ENCODE peak calls at places on chromosomes 6 and 20, in nine cellular contexts. N is Calu3, W is left lung, Y is GM20000, P is A549, L is fibroblast of the aortic adventitia, O is osteocyte, Z is GM12865, M is nephron progenitor cell. F is an unnamed sample.

GRCh38 chr6:118334634-118335033 is 213.5 kb upstream of the PLN start:
- DNase-seq in M (no peak), L (no peak), O (no peak), N (no peak), Y (no peak), Z (no peak), W (no peak), P (no peak), F (no peak)

GRCh38 chr20:50516180-50516934 is 6.2 kb downstream of the PTPN1 start:
- DNase-seq in Z (peak; percentile 82), P (no peak), N (no peak), M (no peak), L (no peak), O (no peak), W (no peak), Y (peak; percentile 38), F (no peak)

GRCh38 chr6:143609972-143610371 is 67.8 kb upstream of the PHACTR2 start:
- DNase-seq in P (no peak), O (no peak), Y (no peak), W (no peak), Z (no peak), M (no peak), N (no peak), L (no peak), F (no peak)

GRCh38 chr20:5718896-5719595 is 31.2 kb upstream of the SHLD1 start:
- DNase-seq in P (no peak), M (no peak), L (peak; percentile 30), N (no peak), Z (no peak), O (no peak), W (no peak), Y (no peak), F (no peak)

GRCh38 chr6:337782-338464 is 45.6 kb downstream of the DUSP22 start:
- DNase-seq in Y (no peak), L (no peak), M (no peak), P (no peak), Z (no peak), W (no peak), N (no peak), O (no peak), F (no peak)

GRCh38 chr20:58439974-58440767 is 51.1 kb downstream of the VAPB start:
- DNase-seq in M (no peak), Y (no peak), Z (no peak), L (no peak), N (no peak), W (no peak), O (no peak), P (no peak), F (no peak)

GRCh38 chr20:5080384-5080877 is 39.3 kb downstream of the PCNA start:
- DNase-seq in N (no peak), L (peak; percentile 87), Y (no peak), O (no peak), Z (peak; percentile 72), P (peak; percentile 70), W (peak; percentile 84), M (no peak), F (no peak)

GRCh38 chr6:74050921-74051320 is 354.9 kb downstream of the CD109 start:
- DNase-seq in W (no peak), M (no peak), P (no peak), Y (no peak), Z (no peak), O (no peak), N (no peak), L (no peak), F (no peak)

GRCh38 chr6:109349419-109349987 is 32.8 kb downstream of the CD164 start:
- DNase-seq in O (no peak), N (peak; percentile 64), Y (no peak), W (no peak), P (peak; percentile 58), L (peak; percentile 91), Z (no peak), M (no peak), F (peak; percentile 36)

GRCh38 chr6:117288083-117288715 is 22.8 kb downstream of the VGLL2 start:
- DNase-seq in L (no peak), O (no peak), M (no peak), Y (no peak), P (no peak), Z (no peak), N (no peak), W (no peak), F (no peak)

GRCh38 chr6:84596488-84596887 is 167.9 kb downstream of the TBX18 start:
- DNase-seq in Y (no peak), M (no peak), Z (no peak), L (no peak), O (no peak), P (no peak), W (no peak), N (no peak), F (no peak)

GRCh38 chr6:132190815-132191175 is 210.5 kb downstream of the MOXD1 start:
- DNase-seq in O (no peak), L (peak; percentile 81), Z (no peak), Y (no peak), P (no peak), M (no peak), N (no peak), W (no peak), F (no peak)

GRCh38 chr6:33858053-33858475 is 54.3 kb upstream of the MLN start:
- DNase-seq in Z (no peak), M (no peak), Y (no peak), O (no peak), W (no peak), L (no peak), N (no peak), P (no peak), F (no peak)

GRCh38 chr6:12602951-12603710 is 113.4 kb upstream of the PHACTR1 start:
- DNase-seq in Y (peak; percentile 20), L (peak; percentile 95), N (peak; percentile 16), P (peak; percentile 88), M (no peak), Z (peak; percentile 64), W (no peak), O (no peak), F (peak; percentile 23)

DNA sequence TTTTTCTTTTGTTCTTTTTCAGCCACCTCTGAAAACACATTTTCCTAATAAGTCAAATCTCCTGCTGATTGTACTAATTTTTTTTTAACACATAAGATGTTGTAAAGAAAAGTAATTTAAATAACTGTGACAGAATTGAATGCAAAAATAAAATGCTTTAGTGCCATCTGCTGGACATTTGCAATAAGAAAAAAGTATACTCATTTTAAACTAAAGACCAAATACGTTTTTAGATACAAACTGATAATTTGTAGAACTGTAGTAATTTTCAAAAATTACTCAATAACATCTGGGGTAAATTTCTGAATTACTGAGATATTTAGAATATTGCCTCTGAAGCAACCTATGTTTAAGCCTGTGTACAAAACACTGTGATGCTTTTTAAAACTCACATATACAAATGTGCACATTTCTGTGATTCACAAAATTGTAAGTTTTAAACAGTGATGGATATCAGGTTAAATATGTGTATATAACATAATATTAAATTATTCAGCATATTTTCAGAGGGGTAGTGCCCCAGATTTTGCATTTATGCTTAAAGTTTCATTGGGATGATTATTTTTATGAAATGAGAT is 198.7 kb downstream of the RIMS1 start:
- DNase-seq in O (no peak), L (peak; percentile 48), P (no peak), W (no peak), M (no peak), N (no peak), Z (peak; percentile 21), Y (peak; percentile 4), F (no peak)
- TF ChIP-seq CTCF in O (peak; percentile 63), L (peak; percentile 40), P (peak; percentile 48), W (peak; percentile 47), M (peak; percentile 64), N (peak; percentile 35), Z (peak; percentile 26), Y (peak; percentile 4), F (peak; percentile 67)

DNA sequence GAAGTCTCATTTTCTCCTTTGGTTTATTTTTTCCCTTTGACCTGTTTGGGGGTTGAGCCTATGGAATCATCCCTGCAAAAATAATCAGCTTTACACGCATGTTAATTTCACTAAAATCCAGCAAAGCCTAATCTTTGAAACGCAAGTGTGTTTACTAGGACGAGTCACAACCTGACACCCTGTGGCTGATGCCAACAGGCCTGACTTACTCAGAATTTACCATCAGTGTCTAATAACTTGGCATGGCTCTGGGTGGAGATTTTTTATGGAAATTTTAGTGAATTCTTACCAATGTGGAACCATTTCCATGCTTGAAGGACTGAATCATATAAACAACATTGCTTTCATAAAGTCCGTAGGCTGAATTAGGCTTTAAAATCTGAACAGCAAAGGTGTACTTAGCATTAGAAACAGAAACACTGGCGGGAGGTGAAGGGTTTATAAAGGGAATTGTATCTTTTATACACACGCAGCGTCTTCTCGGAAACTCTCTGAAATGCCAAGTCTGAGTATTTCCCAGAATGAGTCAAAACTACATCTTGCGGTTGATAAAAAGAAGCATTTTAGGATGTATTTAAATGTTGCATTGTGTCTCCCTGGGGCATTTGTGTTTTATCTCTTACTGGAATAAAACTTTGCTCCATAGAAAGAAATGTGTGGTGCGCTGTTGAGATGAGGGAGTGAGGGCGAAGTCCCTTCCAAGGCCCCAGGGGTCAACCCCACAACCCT is 81.3 kb downstream of the DACT2 start:
- DNase-seq in M (no peak), Z (no peak), P (no peak), N (no peak), W (no peak), L (no peak), O (no peak), Y (no peak), F (peak; percentile 25)
- TF ChIP-seq CTCF in M (no peak), Z (no peak), P (no peak), N (no peak), W (no peak), L (no peak), O (no peak), Y (no peak), F (no peak)

GRCh38 chr20:37979021-37979985 is 54.0 kb downstream of the TTI1 start:
- DNase-seq in O (no peak), L (no peak), N (no peak), Y (no peak), W (no peak), P (no peak), Z (no peak), M (no peak), F (no peak)
- TF ChIP-seq CTCF in O (no peak), L (no peak), N (peak; percentile 27), Y (no peak), W (no peak), P (no peak), Z (no peak), M (no peak), F (no peak)

GRCh38 chr20:62506791-62507190 is 31.0 kb upstream of the GATA5 start:
- DNase-seq in W (no peak), Y (no peak), M (no peak), O (no peak), L (no peak), P (no peak), Z (no peak), N (no peak), F (no peak)

GRCh38 chr20:62506087-62506486 is 30.3 kb upstream of the GATA5 start:
- DNase-seq in W (no peak), M (no peak), P (no peak), Z (no peak), N (peak; percentile 42), Y (no peak), L (no peak), O (no peak), F (no peak)

GRCh38 chr20:62504323-62504722 is 28.5 kb upstream of the GATA5 start:
- DNase-seq in M (no peak), Y (no peak), Z (no peak), W (no peak), L (no peak), P (no peak), N (no peak), O (no peak), F (no peak)

GRCh38 chr20:62507323-62507722 is 31.5 kb upstream of the GATA5 start:
- DNase-seq in M (no peak), P (no peak), L (no peak), W (no peak), O (no peak), N (no peak), Z (no peak), Y (no peak), F (no peak)

GRCh38 chr20:62505337-62506045 is 29.7 kb upstream of the GATA5 start:
- DNase-seq in M (no peak), Y (no peak), P (no peak), N (no peak), O (no peak), L (no peak), W (no peak), Z (no peak), F (no peak)
- TF ChIP-seq CTCF in M (no peak), Y (no peak), P (no peak), N (no peak), O (no peak), L (no peak), W (no peak), Z (no peak), F (no peak)